ENCODE peak calls at places on chromosomes 1 and 21, in four cellular contexts. E is pancreas, W is cardiac muscle cell, N is spleen. G is an unnamed sample.

GRCh38 chr1:19411612-19412011 is 73.7 kb downstream of the CAPZB start:
- DNase-seq in E (no peak), W (no peak), N (no peak), G (no peak)

GRCh38 chr1:217718873-217719272 is 87.7 kb downstream of the SPATA17 start:
- DNase-seq in E (no peak), W (no peak), N (no peak), G (no peak)

GRCh38 chr1:183847646-183848045 is 42.7 kb downstream of the RGL1 start:
- DNase-seq in E (no peak), W (no peak), N (no peak), G (no peak)

GRCh38 chr1:201264072-201264471 is 19.2 kb upstream of the PKP1 start:
- DNase-seq in E (no peak), W (no peak), N (peak), G (no peak)

GRCh38 chr1:240808381-240808780 is 196.4 kb upstream of the GREM2 start:
- DNase-seq in E (no peak), W (no peak), N (no peak), G (no peak)

GRCh38 chr1:52139817-52140540 is 1.9 kb upstream of the ZFYVE9 start:
- DNase-seq in E (no peak), W (no peak), N (no peak), G (no peak)

GRCh38 chr1:202575906-202576653 is 134.2 kb downstream of the SYT2 start:
- DNase-seq in E (no peak), W (no peak), N (no peak), G (no peak)

GRCh38 chr1:226920446-226920894 is 19.6 kb upstream of the COQ8A start:
- DNase-seq in E (peak), W (peak), N (no peak), G (no peak)

GRCh38 chr1:97943354-97943753 is 22.5 kb upstream of the DPYD start:
- DNase-seq in E (no peak), W (no peak), N (no peak), G (no peak)

GRCh38 chr1:71414229-71414628 is 333.4 kb upstream of the ZRANB2 start:
- DNase-seq in E (no peak), W (no peak), N (no peak), G (no peak)

GRCh38 chr1:203754455-203754864 is 10.5 kb upstream of the LAX1 start:
- DNase-seq in E (no peak), W (no peak), N (no peak), G (no peak)

GRCh38 chr1:202161151-202162048 is 998 bp upstream of the PTPN7 start:
- DNase-seq in E (no peak), W (no peak), N (no peak), G (no peak)

DNA sequence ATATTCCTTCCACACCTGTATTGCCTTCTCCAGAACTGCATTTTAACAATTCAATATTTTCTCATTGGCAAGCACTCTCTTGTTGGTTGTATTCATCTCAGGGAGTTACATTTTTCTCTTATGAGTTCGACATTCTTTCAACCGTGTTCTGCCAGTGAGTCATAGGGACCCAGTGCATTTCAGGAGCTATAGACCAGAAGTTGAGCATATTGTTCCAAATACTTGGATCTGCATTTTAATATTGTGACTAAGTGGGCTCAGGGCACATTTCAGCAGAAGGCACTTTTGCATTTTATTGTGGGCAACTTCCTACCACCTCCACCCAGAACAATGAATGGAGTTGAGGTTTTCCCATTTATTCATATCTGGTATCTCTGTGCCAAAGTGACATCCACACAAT is 132.8 kb downstream of the TNFSF18 start:
- DNase-seq in E (no peak), W (no peak), N (no peak), G (no peak)
- H3K4me3 ChIP-seq in E (no peak), W (no peak), N (no peak), G (no peak)

DNA sequence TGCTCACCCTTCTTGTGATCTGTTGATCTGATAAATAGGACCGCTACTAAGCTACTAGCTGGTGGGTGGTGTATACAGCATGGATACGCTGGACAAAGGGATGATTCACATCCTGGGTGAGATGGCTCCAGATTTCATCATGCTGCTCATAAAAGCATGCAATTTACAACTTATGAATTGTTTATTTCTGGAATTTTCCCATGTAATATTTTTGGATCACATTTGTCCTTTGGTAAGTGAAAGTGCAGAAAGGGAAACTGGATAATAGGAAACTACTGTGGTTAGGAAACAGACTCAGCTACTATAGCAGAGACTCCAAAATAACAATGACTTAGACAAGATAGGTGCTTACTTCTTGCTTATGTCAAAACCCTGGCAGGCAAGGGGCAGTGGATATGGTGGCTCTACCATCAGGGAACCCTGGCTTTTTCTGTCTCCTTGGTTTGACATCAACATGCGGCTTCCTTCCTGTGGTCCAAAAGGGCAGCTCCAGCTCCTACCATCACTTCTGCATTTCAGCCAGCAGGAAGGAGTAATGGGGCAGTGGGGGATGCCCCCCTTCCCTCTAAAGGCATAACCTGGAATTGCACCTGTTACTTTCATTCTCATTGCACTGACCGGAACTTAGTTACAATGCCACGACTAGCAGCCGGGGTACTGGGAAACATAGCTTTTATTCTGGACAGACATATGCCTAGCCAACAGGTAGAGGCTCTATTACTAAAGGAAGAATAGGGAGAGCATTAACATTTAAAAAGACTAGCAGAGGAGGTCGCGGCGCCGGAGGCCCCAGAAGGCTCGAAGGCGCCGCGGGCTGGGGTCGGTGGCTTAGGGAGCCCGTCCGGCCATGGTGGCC is 13.8 kb upstream of the AK2 start:
- DNase-seq in E (no peak), W (no peak), N (no peak), G (no peak)
- TF ChIP-seq CTCF in E (no peak), W (peak), N (no peak), G (no peak)

GRCh38 chr1:205344010-205344808 is 12.5 kb downstream of the KLHDC8A start:
- DNase-seq in E (peak), W (peak), N (peak), G (no peak)
- H3K4me3 ChIP-seq in E (no peak), W (peak), N (peak), G (peak)

GRCh38 chr1:154876842-154877369 is 6.8 kb upstream of the KCNN3 start:
- DNase-seq in E (no peak), W (no peak), N (no peak), G (no peak)

GRCh38 chr1:154877370-154877974 is 7.4 kb upstream of the KCNN3 start:
- DNase-seq in E (peak), W (no peak), N (no peak), G (no peak)

GRCh38 chr1:154880651-154881050 is 10.6 kb upstream of the KCNN3 start:
- DNase-seq in E (no peak), W (no peak), N (no peak), G (no peak)

GRCh38 chr1:154881820-154882535 is 11.9 kb upstream of the KCNN3 start:
- DNase-seq in E (no peak), W (no peak), N (no peak), G (no peak)

DNA sequence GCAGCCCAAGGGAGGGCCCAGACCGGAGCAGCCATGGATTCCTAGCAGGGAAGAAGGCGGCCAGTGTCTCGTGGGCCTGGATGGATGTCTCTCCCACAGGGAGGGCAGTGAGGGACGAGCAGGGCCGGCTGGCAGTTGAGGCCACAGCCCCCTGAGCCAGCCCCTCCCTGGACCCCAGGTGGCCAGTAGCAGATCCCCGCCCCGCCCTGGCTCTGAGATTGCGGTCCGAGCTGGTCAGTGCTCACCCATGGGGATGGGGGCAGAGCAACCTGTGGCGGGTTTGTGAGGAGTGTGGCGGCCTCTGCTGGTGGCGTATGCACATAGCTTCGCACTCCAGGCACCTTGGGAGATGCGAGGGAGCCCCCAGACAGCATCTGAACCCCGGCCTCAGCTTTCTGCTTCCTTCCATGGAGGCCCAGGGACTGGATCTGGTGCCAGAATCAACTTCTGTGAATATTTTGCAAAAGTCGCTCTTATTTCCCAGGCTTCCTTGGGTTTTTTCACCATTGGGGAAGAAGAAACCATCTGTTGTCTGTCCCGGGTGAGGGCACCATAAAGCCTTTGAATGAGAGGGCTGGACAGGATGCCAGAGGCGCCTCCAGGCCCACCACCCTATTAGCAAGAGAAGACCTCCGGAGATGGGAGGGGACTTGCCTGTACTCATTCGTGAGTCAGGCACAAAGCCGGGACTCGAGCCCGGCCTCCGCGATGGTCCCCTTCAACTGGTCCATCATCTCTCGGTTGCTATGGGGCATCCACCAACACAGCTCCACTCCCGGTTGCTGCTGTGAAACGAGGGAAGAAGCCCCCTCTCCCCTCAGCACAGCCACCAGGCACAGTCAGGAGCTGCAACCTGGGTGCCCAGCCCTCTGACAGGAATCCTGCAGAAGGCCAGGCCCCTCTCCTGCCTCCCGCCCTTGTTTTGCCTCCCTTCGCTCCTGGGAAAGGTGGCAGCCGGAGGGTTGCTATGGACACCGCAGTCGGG is 8.6 kb upstream of the KCNN3 start:
- DNase-seq in E (peak), W (peak), N (peak), G (no peak)
- TF ChIP-seq CTCF in E (peak), W (peak), N (peak), G (peak)

GRCh38 chr1:61255324-61255703 is 173.0 kb downstream of the NFIA start:
- DNase-seq in E (no peak), W (no peak), N (no peak), G (no peak)

GRCh38 chr1:61259379-61260148 is 177.2 kb downstream of the NFIA start:
- DNase-seq in E (no peak), W (no peak), N (no peak), G (no peak)

GRCh38 chr1:61253059-61253735 is 170.8 kb downstream of the NFIA start:
- DNase-seq in E (peak), W (peak), N (no peak), G (peak)

GRCh38 chr1:61253912-61254628 is 171.7 kb downstream of the NFIA start:
- DNase-seq in E (no peak), W (no peak), N (no peak), G (no peak)

GRCh38 chr1:61254629-61255323 is 172.4 kb downstream of the NFIA start:
- DNase-seq in E (no peak), W (no peak), N (no peak), G (no peak)
- H3K4me3 ChIP-seq in E (no peak), W (no peak), N (peak), G (peak)

GRCh38 chr21:24011087-24011486 is 1596.2 kb downstream of the MRPL39 start:
- DNase-seq in E (no peak), W (no peak), N (no peak), G (no peak)

GRCh38 chr21:24014381-24014780 is 1592.9 kb downstream of the MRPL39 start:
- DNase-seq in E (no peak), W (no peak), N (no peak), G (no peak)
- TF ChIP-seq CTCF in E (no peak), W (peak), N (no peak), G (no peak)

G was measured in LNCaP clone FGC.